ENCODE peak calls at places on chromosome 7, in eight cellular contexts. B, Z, H, E, I, S, P and V are unnamed samples.

GRCh38 chr7:41103331-41103730 is 599.6 kb downstream of the INHBA start:
- DNase-seq in B (no peak), Z (no peak), H (peak), E (peak), I (no peak), S (no peak), P (no peak), V (no peak)

GRCh38 chr7:107179326-107180163 is 10.7 kb downstream of the HBP1 start:
- DNase-seq in B (no peak), Z (no peak), H (peak), E (peak), I (no peak), S (no peak), P (no peak), V (no peak)

GRCh38 chr7:32062150-32062549 is 8.1 kb downstream of the PDE1C start:
- DNase-seq in B (no peak), Z (peak), H (peak), E (peak), I (no peak), S (no peak), P (peak), V (no peak)

GRCh38 chr7:69434350-69434749 is 163.9 kb upstream of the AUTS2 start:
- DNase-seq in B (no peak), Z (no peak), H (peak), E (peak), I (no peak), S (no peak), P (no peak), V (no peak)

GRCh38 chr7:125675628-125676027 is 746.0 kb upstream of the POT1 start:
- DNase-seq in B (no peak), Z (no peak), H (no peak), E (no peak), I (no peak), S (no peak), P (no peak), V (no peak)

GRCh38 chr7:50595538-50596102 is 30.4 kb upstream of the DDC start:
- DNase-seq in B (no peak), Z (no peak), H (peak), E (peak), I (no peak), S (no peak), P (no peak), V (peak)

GRCh38 chr7:100612730-100613446 is 548 bp downstream of the MOSPD3 start:
- DNase-seq in B (peak), Z (no peak), H (peak), E (no peak), I (no peak), S (no peak), P (no peak), V (no peak)

GRCh38 chr7:13912740-13913320 is 76.6 kb downstream of the ETV1 start:
- DNase-seq in B (no peak), Z (no peak), H (no peak), E (no peak), I (no peak), S (no peak), P (no peak), V (no peak)

GRCh38 chr7:497346-497745 is 22.3 kb downstream of the PDGFA start:
- DNase-seq in B (no peak), Z (peak), H (no peak), E (no peak), I (peak), S (peak), P (no peak), V (no peak)

DNA sequence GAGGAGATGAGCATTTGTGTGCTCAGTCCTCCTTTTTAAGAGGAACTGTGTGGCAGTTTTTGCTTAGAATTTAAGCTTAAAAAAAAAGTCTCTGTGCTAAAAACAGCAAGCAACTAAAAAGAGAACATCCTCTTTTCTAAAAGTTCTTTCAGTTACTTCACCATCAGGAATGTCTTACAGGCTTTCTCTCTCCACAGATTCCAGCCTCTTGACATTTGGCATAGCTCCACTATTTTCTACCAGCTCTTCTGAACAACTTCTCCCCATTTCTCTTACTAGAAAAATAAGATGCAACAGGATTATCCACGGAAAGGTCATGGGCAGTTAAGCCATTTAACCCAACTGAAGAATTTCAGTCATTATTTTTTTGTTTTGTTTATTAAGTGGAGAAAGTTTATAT is 13.2 kb downstream of the PCLO start:
- DNase-seq in B (no peak), Z (no peak), H (no peak), E (peak), I (no peak), S (no peak), P (no peak), V (no peak)
- H3K4me3 ChIP-seq in B (no peak), Z (no peak), H (no peak), E (no peak), I (no peak), S (no peak), P (no peak), V (no peak)

DNA sequence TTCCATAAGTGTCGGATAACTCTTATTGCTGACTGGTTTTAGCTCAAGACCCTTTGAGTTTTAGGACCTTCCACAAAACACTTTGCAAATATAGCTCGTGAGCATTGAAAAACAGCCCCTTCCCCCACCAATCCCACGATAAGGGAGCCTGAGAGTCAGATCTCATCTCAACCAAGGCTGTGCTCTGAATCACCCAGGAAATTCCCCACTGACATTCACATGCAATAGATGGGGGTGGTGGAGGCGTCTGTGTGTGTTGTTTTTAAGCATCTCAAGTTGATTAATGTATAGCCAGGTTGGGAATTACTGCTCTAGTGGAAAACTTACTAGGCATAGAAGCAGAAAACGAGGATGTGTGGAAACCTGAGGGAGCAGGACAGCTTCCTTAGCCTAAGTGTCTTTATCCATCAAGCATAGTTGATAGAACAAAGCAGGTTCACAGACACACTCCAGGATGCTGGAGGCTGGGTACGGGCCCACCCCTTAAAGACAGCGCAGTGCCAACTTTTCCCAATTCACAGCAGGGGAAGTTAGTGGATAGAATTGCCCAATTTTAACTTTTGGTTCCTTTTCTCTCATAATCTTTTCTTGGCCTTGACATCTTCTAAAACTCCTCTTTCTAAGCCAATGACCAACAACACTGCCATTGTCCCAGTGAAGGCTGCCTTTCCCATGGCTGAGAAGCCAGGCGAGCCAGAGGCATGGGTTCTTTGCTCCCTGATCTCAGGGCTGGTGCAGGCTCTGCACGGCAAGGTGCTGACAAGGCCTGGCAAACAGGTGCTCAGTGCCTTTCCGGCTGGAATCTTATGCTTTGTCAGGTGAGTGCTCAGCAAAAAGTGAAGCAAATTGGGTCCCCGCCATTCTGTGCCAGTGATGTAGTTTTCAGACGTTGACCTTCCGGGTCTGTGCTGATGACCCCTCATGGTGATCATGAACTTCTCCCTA is 98.5 kb upstream of the INSIG1 start:
- DNase-seq in B (no peak), Z (no peak), H (peak), E (peak), I (no peak), S (no peak), P (no peak), V (no peak)
- H3K4me3 ChIP-seq in B (no peak), Z (no peak), H (no peak), E (no peak), I (no peak), S (no peak), P (no peak), V (no peak)

DNA sequence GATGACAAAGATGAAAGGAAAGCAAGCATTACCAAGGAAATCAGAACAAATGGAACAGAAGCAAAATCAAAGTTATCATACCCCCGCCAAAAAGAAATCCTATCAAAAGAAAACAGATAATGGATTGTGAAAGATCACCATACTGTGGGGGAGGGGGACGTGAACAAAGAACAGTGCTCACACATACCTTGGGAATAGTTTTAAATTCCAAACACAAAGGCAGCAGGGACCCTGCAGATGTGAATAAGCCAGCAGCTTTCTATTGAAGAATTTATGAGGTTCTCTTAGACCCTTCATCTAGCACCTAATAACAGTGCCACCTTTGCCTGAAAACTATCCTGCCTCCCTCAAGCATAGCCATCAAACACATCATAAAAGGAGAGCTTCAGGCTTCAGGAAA is 94.0 kb downstream of the AKR1D1 start:
- DNase-seq in B (no peak), Z (no peak), H (no peak), E (no peak), I (no peak), S (no peak), P (no peak), V (no peak)
- H3K4me3 ChIP-seq in B (no peak), Z (no peak), H (no peak), E (no peak), I (no peak), S (no peak), P (no peak), V (no peak)

GRCh38 chr7:25857376-25858067 is 294.5 kb upstream of the NFE2L3 start:
- DNase-seq in B (no peak), Z (no peak), H (peak), E (no peak), I (no peak), S (peak), P (no peak), V (no peak)
- H3K4me3 ChIP-seq in B (peak), Z (no peak), H (peak), E (peak), I (no peak), S (peak), P (peak), V (peak)

DNA sequence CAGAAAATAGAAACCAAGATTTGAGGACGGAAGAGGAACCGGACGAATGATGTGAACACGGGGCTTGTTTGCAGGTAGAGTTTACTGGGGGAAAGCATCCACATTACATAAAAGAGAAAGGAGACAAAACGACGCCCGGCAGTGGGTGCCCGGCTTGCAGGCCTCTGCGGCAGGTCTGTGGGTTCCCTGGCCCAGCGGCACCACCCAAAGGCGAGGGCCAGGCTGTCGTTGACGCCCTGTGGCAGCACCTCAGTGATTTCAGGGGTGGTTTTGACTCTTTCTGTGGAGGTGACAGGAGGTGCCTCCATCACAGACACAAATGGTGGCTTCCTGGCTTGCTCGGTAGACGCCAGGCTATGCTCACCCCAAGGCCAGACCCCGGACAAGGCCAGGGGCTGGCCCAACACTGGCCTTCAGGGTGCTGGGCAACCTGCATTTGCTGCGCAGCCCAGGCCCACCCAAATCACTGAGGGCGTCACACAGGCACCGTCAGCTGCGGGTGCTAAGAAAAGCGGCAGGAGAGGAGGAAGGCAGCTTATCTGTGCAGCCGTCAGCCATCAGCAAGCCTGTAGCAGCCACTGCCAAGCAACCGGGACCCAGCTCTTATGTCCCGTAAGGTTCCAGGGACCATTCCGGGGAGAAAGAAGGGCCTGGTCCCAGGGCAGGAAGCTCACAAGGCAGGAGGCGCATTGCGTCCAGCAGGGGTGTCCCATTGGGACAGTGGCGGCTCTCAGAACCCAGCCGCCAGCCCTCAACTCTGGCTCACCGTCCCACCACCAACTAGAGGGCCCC is 230.3 kb downstream of the PTPRN2 start:
- DNase-seq in B (peak), Z (peak), H (no peak), E (no peak), I (no peak), S (no peak), P (no peak), V (no peak)
- H3K4me3 ChIP-seq in B (no peak), Z (no peak), H (no peak), E (no peak), I (no peak), S (no peak), P (no peak), V (no peak)

GRCh38 chr7:151377406-151377805 is 32.4 kb downstream of the WDR86 start:
- DNase-seq in B (no peak), Z (no peak), H (no peak), E (no peak), I (peak), S (no peak), P (no peak), V (no peak)
- H3K4me3 ChIP-seq in B (no peak), Z (no peak), H (no peak), E (no peak), I (no peak), S (no peak), P (no peak), V (no peak)

GRCh38 chr7:30751696-30752273 is at the start of gene INMT:
- DNase-seq in B (no peak), Z (peak), H (peak), E (no peak), I (no peak), S (no peak), P (no peak), V (no peak)

GRCh38 chr7:30750574-30751256 is 1.2 kb upstream of the INMT start:
- DNase-seq in B (no peak), Z (peak), H (peak), E (peak), I (no peak), S (no peak), P (no peak), V (no peak)

GRCh38 chr7:30751257-30751650 is 681 bp upstream of the INMT start:
- DNase-seq in B (no peak), Z (no peak), H (no peak), E (no peak), I (no peak), S (no peak), P (no peak), V (no peak)

GRCh38 chr7:30752979-30753378 is 1.0 kb downstream of the INMT start:
- DNase-seq in B (no peak), Z (peak), H (peak), E (peak), I (peak), S (no peak), P (peak), V (no peak)

DNA sequence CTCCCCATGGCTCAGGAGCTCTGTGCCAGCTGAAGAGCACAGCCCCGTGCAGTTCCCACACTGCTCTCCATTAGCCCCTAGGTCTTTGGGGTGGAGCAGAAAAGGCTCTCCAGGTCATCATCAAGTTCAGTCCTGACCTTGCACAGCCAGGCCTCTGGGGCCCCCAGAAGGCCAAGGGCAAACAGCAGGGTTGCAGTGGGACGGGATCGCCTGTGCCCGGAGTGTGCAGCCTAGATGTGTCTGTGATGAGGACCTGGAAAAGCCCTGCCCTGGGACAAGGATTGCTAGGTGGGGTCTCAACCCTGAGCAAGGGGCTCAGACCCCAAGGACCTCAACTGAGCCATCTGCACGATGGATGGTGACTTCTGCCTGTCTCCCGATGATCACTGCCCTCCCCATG is 549 bp downstream of the INMT start:
- DNase-seq in B (no peak), Z (peak), H (no peak), E (no peak), I (no peak), S (no peak), P (no peak), V (no peak)
- H3K4me3 ChIP-seq in B (no peak), Z (peak), H (no peak), E (peak), I (peak), S (no peak), P (peak), V (no peak)

GRCh38 chr7:152435384-152436278 is at the start of gene KMT2C:
- DNase-seq in B (peak), Z (peak), H (peak), E (peak), I (peak), S (no peak), P (peak), V (no peak)

GRCh38 chr7:152436279-152437147 is 710 bp upstream of the KMT2C start:
- DNase-seq in B (peak), Z (peak), H (peak), E (peak), I (peak), S (peak), P (peak), V (peak)

GRCh38 chr7:152430857-152431256 is 4.9 kb downstream of the KMT2C start:
- DNase-seq in B (no peak), Z (no peak), H (no peak), E (peak), I (no peak), S (no peak), P (no peak), V (no peak)
- H3K4me3 ChIP-seq in B (no peak), Z (no peak), H (no peak), E (no peak), I (no peak), S (no peak), P (no peak), V (no peak)

GRCh38 chr7:130960208-130960988 is 226.4 kb upstream of the KLF14 start:
- DNase-seq in B (no peak), Z (no peak), H (peak), E (peak), I (no peak), S (no peak), P (no peak), V (peak)
- H3K4me3 ChIP-seq in B (peak), Z (no peak), H (peak), E (peak), I (no peak), S (peak), P (no peak), V (no peak)